ENCODE peak calls at places on chromosomes 2 and 18, in eight cellular contexts. G is Peyer's patch, N is BE2C, A is GM10248, T is NB4, P is neural progenitor cell, Q is cardiac fibroblast, D is psoas muscle. O is an unnamed sample.

GRCh38 chr2:160379399-160379798 is 114.2 kb downstream of the RBMS1 start:
- DNase-seq in G (no peak), N (no peak), A (no peak), T (peak), P (no peak), Q (peak), D (no peak), O (no peak)

GRCh38 chr2:238147791-238148190 is 9.3 kb downstream of the KLHL30 start:
- DNase-seq in G (no peak), N (no peak), A (no peak), T (no peak), P (no peak), Q (no peak), D (no peak), O (no peak)

GRCh38 chr2:185185044-185185443 is 553.6 kb upstream of the FSIP2 start:
- DNase-seq in G (no peak), N (no peak), A (no peak), T (no peak), P (no peak), Q (no peak), D (no peak), O (no peak)

GRCh38 chr2:48529189-48529588 is 765 bp upstream of the STON1 start:
- DNase-seq in G (no peak), N (no peak), A (no peak), T (no peak), P (peak), Q (no peak), D (no peak), O (no peak)

GRCh38 chr2:239275037-239275685 is 125.7 kb downstream of the HDAC4 start:
- DNase-seq in G (peak), N (peak), A (peak), T (peak), P (no peak), Q (peak), D (peak), O (peak)

GRCh38 chr2:50143822-50144575 is 887.9 kb downstream of the NRXN1 start:
- DNase-seq in G (no peak), N (peak), A (peak), T (peak), P (peak), Q (peak), D (no peak), O (no peak)

GRCh38 chr2:43319541-43319940 is 93.1 kb upstream of the ZFP36L2 start:
- DNase-seq in G (no peak), N (peak), A (no peak), T (no peak), P (no peak), Q (no peak), D (no peak), O (no peak)

GRCh38 chr18:51614967-51615571 is 417.6 kb upstream of the MEX3C start:
- DNase-seq in G (no peak), N (no peak), A (no peak), T (no peak), P (no peak), Q (peak), D (no peak), O (no peak)

GRCh38 chr2:130377491-130377890 is 21.6 kb downstream of the PTPN18 start:
- DNase-seq in G (no peak), N (no peak), A (no peak), T (no peak), P (no peak), Q (no peak), D (no peak), O (no peak)

GRCh38 chr2:156399224-156399949 is 36.8 kb upstream of the GPD2 start:
- DNase-seq in G (no peak), N (no peak), A (no peak), T (peak), P (no peak), Q (peak), D (no peak), O (no peak)

GRCh38 chr18:28439870-28440269 is 262.9 kb upstream of the CDH2 start:
- DNase-seq in G (no peak), N (no peak), A (no peak), T (peak), P (no peak), Q (peak), D (no peak), O (no peak)

GRCh38 chr2:175621847-175622246 is 380.2 kb downstream of the LNPK start:
- DNase-seq in G (no peak), N (peak), A (no peak), T (peak), P (no peak), Q (no peak), D (no peak), O (no peak)

GRCh38 chr2:196925768-196926561 is 542 bp downstream of the PGAP1 start:
- DNase-seq in G (peak), N (peak), A (peak), T (peak), P (peak), Q (peak), D (peak), O (peak)

GRCh38 chr2:222976521-222977076 is 75.4 kb upstream of the KCNE4 start:
- DNase-seq in G (no peak), N (no peak), A (no peak), T (peak), P (no peak), Q (no peak), D (no peak), O (no peak)

GRCh38 chr2:192117705-192118104 is 77.0 kb downstream of the TMEFF2 start:
- DNase-seq in G (no peak), N (no peak), A (no peak), T (no peak), P (no peak), Q (no peak), D (no peak), O (no peak)

GRCh38 chr2:132583666-132584360 is 86.2 kb downstream of the LYPD1 start:
- DNase-seq in G (no peak), N (no peak), A (no peak), T (no peak), P (no peak), Q (no peak), D (no peak), O (no peak)

GRCh38 chr2:158723311-158723838 is 71.7 kb upstream of the DAPL1 start:
- DNase-seq in G (no peak), N (no peak), A (no peak), T (no peak), P (no peak), Q (no peak), D (no peak), O (no peak)

GRCh38 chr2:239548965-239549595 is 148.3 kb upstream of the HDAC4 start:
- DNase-seq in G (no peak), N (no peak), A (no peak), T (no peak), P (no peak), Q (no peak), D (no peak), O (no peak)

GRCh38 chr2:230447455-230448451 is 31.8 kb downstream of the SP100 start:
- DNase-seq in G (no peak), N (no peak), A (peak), T (no peak), P (no peak), Q (no peak), D (no peak), O (no peak)

GRCh38 chr18:58493516-58494253 is 135.2 kb downstream of the ALPK2 start:
- DNase-seq in G (peak), N (peak), A (peak), T (peak), P (peak), Q (peak), D (peak), O (peak)

GRCh38 chr18:72235422-72235821 is 308.7 kb downstream of the CBLN2 start:
- DNase-seq in G (no peak), N (no peak), A (no peak), T (no peak), P (peak), Q (no peak), D (no peak), O (no peak)

GRCh38 chr2:239929504-239929903 is 95.6 kb downstream of the NDUFA10 start:
- DNase-seq in G (no peak), N (peak), A (no peak), T (no peak), P (no peak), Q (no peak), D (no peak), O (no peak)

GRCh38 chr2:59066787-59067399 is 825.8 kb upstream of the FANCL start:
- DNase-seq in G (no peak), N (no peak), A (no peak), T (no peak), P (no peak), Q (no peak), D (peak), O (no peak)

GRCh38 chr2:210568108-210568507 is 11.7 kb downstream of the CPS1 start:
- DNase-seq in G (no peak), N (no peak), A (no peak), T (no peak), P (no peak), Q (no peak), D (no peak), O (no peak)

GRCh38 chr2:101047075-101047766 is 45.1 kb downstream of the RPL31 start:
- DNase-seq in G (no peak), N (no peak), A (no peak), T (no peak), P (no peak), Q (peak), D (no peak), O (no peak)

GRCh38 chr18:62586148-62586774 is 63.4 kb downstream of the ZCCHC2 start:
- DNase-seq in G (peak), N (peak), A (peak), T (peak), P (peak), Q (peak), D (peak), O (peak)

GRCh38 chr2:67322361-67323001 is 74.7 kb upstream of the ETAA1 start:
- DNase-seq in G (no peak), N (peak), A (no peak), T (peak), P (peak), Q (peak), D (no peak), O (no peak)

GRCh38 chr2:86301010-86301409 is 36.4 kb downstream of the REEP1 start:
- DNase-seq in G (no peak), N (no peak), A (no peak), T (no peak), P (peak), Q (no peak), D (no peak), O (no peak)

GRCh38 chr2:99801304-99801909 is 311.6 kb upstream of the REV1 start:
- DNase-seq in G (no peak), N (no peak), A (no peak), T (no peak), P (no peak), Q (no peak), D (no peak), O (no peak)

GRCh38 chr18:79982736-79983135 is 5.6 kb downstream of the TXNL4A start:
- DNase-seq in G (no peak), N (no peak), A (no peak), T (peak), P (no peak), Q (peak), D (no peak), O (no peak)

GRCh38 chr2:153072077-153072476 is 353.7 kb downstream of the ARL6IP6 start:
- DNase-seq in G (no peak), N (no peak), A (no peak), T (no peak), P (no peak), Q (no peak), D (no peak), O (no peak)

GRCh38 chr2:231781798-231782726 is 980 bp upstream of the PDE6D start:
- DNase-seq in G (peak), N (no peak), A (peak), T (peak), P (no peak), Q (peak), D (no peak), O (no peak)

GRCh38 chr2:40120021-40120420 is 331.9 kb downstream of the SLC8A1 start:
- DNase-seq in G (no peak), N (no peak), A (no peak), T (no peak), P (no peak), Q (no peak), D (no peak), O (no peak)

DNA sequence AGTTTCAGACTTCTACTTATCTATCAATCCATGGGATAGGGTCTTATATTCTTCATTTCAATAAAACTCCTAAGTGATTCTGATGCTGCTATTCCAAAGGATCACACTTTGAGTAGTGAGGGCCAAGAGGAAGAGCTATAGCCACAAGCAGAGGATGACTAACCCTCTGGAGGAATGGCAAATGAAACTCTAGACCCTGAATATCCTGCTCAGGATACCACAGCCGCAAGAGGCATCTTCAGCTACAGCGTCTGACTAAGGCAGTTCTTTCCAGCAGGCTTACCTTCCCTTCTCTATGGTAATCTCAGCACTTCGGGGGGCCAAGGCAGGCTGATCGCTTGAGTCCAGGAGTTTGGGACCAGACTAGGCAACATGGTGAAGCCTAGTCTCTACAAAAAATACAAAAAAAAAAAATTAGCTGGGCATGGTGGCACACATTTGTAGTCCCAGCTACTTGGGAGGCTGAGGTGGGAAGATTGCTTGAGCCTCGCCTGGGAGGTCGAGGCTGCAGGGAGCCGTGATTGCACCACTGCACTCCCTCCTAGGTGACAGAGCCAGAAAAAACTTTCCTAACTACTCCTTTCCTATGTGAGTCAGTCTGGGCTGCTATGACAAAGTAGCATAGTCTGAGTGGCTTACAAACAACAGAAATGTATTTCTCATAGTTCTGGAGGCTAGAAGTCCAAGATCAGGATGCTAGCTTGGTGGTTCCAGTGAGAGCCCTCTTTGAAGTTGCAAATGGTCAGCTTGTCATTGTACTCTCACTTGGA is 371.9 kb downstream of the IRS1 start:
- DNase-seq in G (no peak), N (no peak), A (no peak), T (peak), P (no peak), Q (peak), D (peak), O (no peak)
- TF ChIP-seq CTCF in G (no peak), N (no peak), A (no peak), T (no peak), P (no peak), Q (peak), D (no peak), O (no peak)

GRCh38 chr2:1940660-1941059 is 196.3 kb upstream of the PXDN start:
- DNase-seq in G (no peak), N (peak), A (no peak), T (no peak), P (no peak), Q (no peak), D (no peak), O (no peak)
- TF ChIP-seq CTCF in G (no peak), N (no peak), A (no peak), T (no peak), P (no peak), Q (no peak), D (no peak), O (no peak)

GRCh38 chr2:226317970-226318369 is 481.6 kb downstream of the IRS1 start:
- DNase-seq in G (no peak), N (no peak), A (no peak), T (no peak), P (no peak), Q (no peak), D (no peak), O (no peak)
- TF ChIP-seq CTCF in G (no peak), N (no peak), A (no peak), T (no peak), P (no peak), Q (no peak), D (no peak), O (no peak)

GRCh38 chr18:48644029-48644428 is 105.2 kb downstream of the CTIF start:
- DNase-seq in G (no peak), N (no peak), A (no peak), T (no peak), P (no peak), Q (no peak), D (no peak), O (no peak)

GRCh38 chr18:48643262-48643661 is 104.4 kb downstream of the CTIF start:
- DNase-seq in G (no peak), N (no peak), A (no peak), T (no peak), P (no peak), Q (no peak), D (no peak), O (no peak)

GRCh38 chr18:48645427-48646002 is 106.7 kb downstream of the CTIF start:
- DNase-seq in G (no peak), N (no peak), A (no peak), T (no peak), P (no peak), Q (no peak), D (no peak), O (no peak)

DNA sequence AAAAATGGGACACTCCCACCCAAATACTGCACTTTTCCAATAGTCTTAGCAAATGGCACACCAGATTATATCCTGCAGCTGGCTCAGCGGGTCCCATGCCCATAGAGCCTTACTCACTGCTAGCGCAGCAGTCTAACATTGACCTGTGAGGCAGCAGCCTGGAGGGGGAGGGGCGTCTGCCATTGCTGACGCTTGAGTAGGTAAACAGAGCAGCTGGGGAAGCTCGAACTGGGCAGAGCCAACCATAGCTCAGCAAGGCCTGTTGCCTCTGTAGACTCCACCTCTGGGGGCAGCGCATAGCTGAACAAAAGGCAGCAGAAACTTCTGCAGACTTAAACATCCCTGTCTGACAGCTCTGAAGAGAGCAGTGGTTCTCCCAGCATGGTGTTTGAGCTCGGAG is 110.4 kb downstream of the CTIF start:
- DNase-seq in G (no peak), N (no peak), A (no peak), T (no peak), P (peak), Q (no peak), D (no peak), O (no peak)
- TF ChIP-seq CTCF in G (no peak), N (no peak), A (no peak), T (no peak), P (peak), Q (no peak), D (no peak), O (no peak)

GRCh38 chr2:172455121-172455515 is 27.7 kb downstream of the ITGA6 start:
- DNase-seq in G (no peak), N (no peak), A (no peak), T (no peak), P (no peak), Q (no peak), D (no peak), O (no peak)
- TF ChIP-seq CTCF in G (peak), N (no peak), A (no peak), T (no peak), P (no peak), Q (no peak), D (no peak), O (no peak)

GRCh38 chr2:23806201-23806600 is 120.7 kb downstream of the ATAD2B start:
- DNase-seq in G (no peak), N (no peak), A (no peak), T (no peak), P (no peak), Q (no peak), D (no peak), O (no peak)
- TF ChIP-seq CTCF in G (no peak), N (no peak), A (no peak), T (no peak), P (no peak), Q (no peak), D (no peak), O (no peak)